ENCODE peak calls at places on chromosomes 16 and 17, in ten cellular contexts. I is ascending aorta; F is effector memory CD4-positive, alpha-beta T cell; H is SK-N-SH; Q is CD4-positive, alpha-beta memory T cell; S is BE2C; Z is cardiac muscle cell; N is PC-9; P is aorta; W is HCT116. A is an unnamed sample. For H3K4me1, the result is how much of the 10 kb centered on the place peaks cover.

GRCh38 chr17:48194097-48194550 is 86.6 kb downstream of the SNX11 start:
- DNase-seq in Z (no peak), W (peak), I (no peak), N (no peak), H (no peak), S (no peak), F (no peak), P (no peak), Q (peak), A (peak)

GRCh38 chr16:77402672-77403071 is 32.2 kb downstream of the ADAMTS18 start:
- DNase-seq in Q (no peak), N (no peak), H (no peak), P (no peak), F (no peak), Z (no peak), S (no peak), I (no peak), W (no peak), A (no peak)

GRCh38 chr17:58238147-58238634 is at the start of gene LPO:
- DNase-seq in S (no peak), Q (no peak), I (no peak), P (no peak), Z (no peak), N (no peak), H (no peak), W (no peak), F (no peak), A (no peak)

GRCh38 chr16:2663553-2664521 is 18.5 kb upstream of the KCTD5 start:
- DNase-seq in F (no peak), I (no peak), W (no peak), S (no peak), Z (peak), N (no peak), Q (no peak), P (no peak), H (no peak), A (no peak)

GRCh38 chr16:53099318-53100130 is 44.7 kb downstream of the CHD9 start:
- DNase-seq in N (peak), P (peak), H (peak), W (peak), I (peak), S (peak), Z (peak), F (peak), Q (peak), A (peak)

GRCh38 chr17:36721560-36722120 is 120.3 kb downstream of the MRM1 start:
- DNase-seq in H (no peak), I (no peak), N (no peak), F (no peak), P (no peak), W (no peak), S (no peak), Q (no peak), Z (no peak), A (no peak)

GRCh38 chr17:18167421-18167820 is 16.2 kb upstream of the ALKBH5 start:
- DNase-seq in I (no peak), N (no peak), H (no peak), W (no peak), P (no peak), F (no peak), S (no peak), Z (no peak), Q (no peak), A (no peak)

GRCh38 chr17:13044713-13045112 is 26.9 kb upstream of the ELAC2 start:
- DNase-seq in W (no peak), S (no peak), Q (no peak), H (peak), N (no peak), F (no peak), Z (no peak), P (no peak), I (no peak), A (no peak)

GRCh38 chr17:31900877-31901276 is 631 bp downstream of the UTP6 start:
- DNase-seq in F (no peak), S (no peak), N (no peak), W (no peak), Q (no peak), P (no peak), I (no peak), H (peak), Z (peak), A (peak)

GRCh38 chr16:88003736-88004135 is 52.5 kb downstream of the BANP start:
- DNase-seq in H (no peak), Z (no peak), S (no peak), I (no peak), Q (no peak), F (no peak), W (no peak), P (no peak), N (no peak), A (no peak)

GRCh38 chr16:20898938-20899502 is 1.1 kb downstream of the DCUN1D3 start:
- DNase-seq in S (no peak), Z (peak), I (peak), H (no peak), P (no peak), W (no peak), F (no peak), Q (no peak), N (peak), A (no peak)

GRCh38 chr17:27532269-27533067 is 76.2 kb downstream of the KSR1 start:
- DNase-seq in F (no peak), S (no peak), P (peak), I (peak), W (no peak), Q (no peak), Z (peak), N (no peak), H (no peak), A (no peak)

GRCh38 chr16:75733305-75734141 is 7.2 kb upstream of the CPHXL start:
- DNase-seq in H (no peak), W (no peak), Z (peak), I (peak), N (peak), Q (no peak), F (no peak), P (peak), S (no peak), A (no peak)

GRCh38 chr17:63633742-63634141 is 11.5 kb downstream of the MAP3K3 start:
- DNase-seq in H (no peak), I (no peak), P (no peak), N (no peak), W (no peak), Z (no peak), F (no peak), S (no peak), Q (no peak), A (no peak)

GRCh38 chr16:11395008-11395948 is 50.0 kb downstream of the RMI2 start:
- DNase-seq in P (peak), F (no peak), I (no peak), H (peak), S (no peak), W (no peak), N (no peak), Q (no peak), Z (no peak), A (no peak)

GRCh38 chr16:8572919-8573724 is 17.2 kb downstream of the TMEM114 start:
- DNase-seq in F (no peak), P (no peak), Z (peak), S (no peak), W (peak), Q (no peak), N (no peak), H (peak), I (no peak), A (no peak)

GRCh38 chr17:16945513-16946201 is 26.3 kb downstream of the TNFRSF13B start:
- DNase-seq in P (no peak), S (no peak), Q (no peak), H (peak), W (peak), I (no peak), N (no peak), F (no peak), Z (no peak), A (no peak)

GRCh38 chr16:46745594-46745993 is 2.5 kb downstream of the MYLK3 start:
- DNase-seq in N (no peak), Q (no peak), W (no peak), Z (no peak), H (no peak), F (no peak), P (no peak), S (no peak), I (no peak), A (no peak)

GRCh38 chr16:31386157-31386984 is 6.8 kb upstream of the ITGAD start:
- DNase-seq in P (no peak), N (peak), H (no peak), I (no peak), S (no peak), Z (peak), F (no peak), W (peak), Q (no peak), A (no peak)

GRCh38 chr17:20216154-20216815 is 207.1 kb downstream of the SPECC1 start:
- DNase-seq in P (no peak), I (no peak), H (no peak), F (no peak), Z (no peak), S (no peak), W (no peak), N (no peak), Q (no peak), A (no peak)

GRCh38 chr16:77732241-77732946 is 10.1 kb downstream of the NUDT7 start:
- DNase-seq in H (no peak), I (no peak), Z (peak), W (no peak), S (no peak), F (no peak), P (no peak), Q (no peak), N (no peak), A (no peak)

GRCh38 chr16:9681556-9681955 is 500.7 kb downstream of the GRIN2A start:
- DNase-seq in S (no peak), Q (no peak), H (no peak), Z (no peak), I (no peak), F (no peak), W (no peak), N (no peak), P (no peak), A (no peak)

GRCh38 chr17:80104321-80104955 is 3.1 kb downstream of the GAA start:
- DNase-seq in W (no peak), N (no peak), S (peak), H (peak), Q (no peak), P (peak), F (no peak), I (no peak), Z (peak), A (no peak)

GRCh38 chr17:66312912-66313311 is 10.5 kb downstream of the PRKCA start:
- DNase-seq in Z (no peak), S (no peak), I (no peak), Q (no peak), N (no peak), H (no peak), F (no peak), P (no peak), W (no peak), A (no peak)

GRCh38 chr16:4888428-4889135 is 41.3 kb downstream of the UBN1 start:
- DNase-seq in F (no peak), N (no peak), H (no peak), I (no peak), W (no peak), Q (no peak), P (no peak), S (no peak), Z (no peak), A (no peak)

GRCh38 chr16:1527836-1528811 is 5.3 kb upstream of the TMEM204 start:
- DNase-seq in N (no peak), W (no peak), F (no peak), S (peak), Z (peak), Q (no peak), I (no peak), H (no peak), P (no peak), A (no peak)

GRCh38 chr16:84535408-84535807 is 30.9 kb upstream of the MEAK7 start:
- DNase-seq in Q (no peak), P (no peak), I (no peak), S (no peak), N (no peak), H (no peak), Z (no peak), W (no peak), F (no peak), A (no peak)

GRCh38 chr17:10842658-10843057 is 4.8 kb upstream of the PIRT start:
- DNase-seq in Q (no peak), P (no peak), Z (no peak), W (no peak), I (no peak), N (no peak), F (no peak), H (no peak), S (no peak), A (no peak)

GRCh38 chr16:28983644-28984043 is 1.2 kb upstream of the LAT start:
- DNase-seq in F (no peak), W (no peak), S (no peak), Q (no peak), P (no peak), N (no peak), Z (no peak), I (no peak), H (no peak), A (no peak)

GRCh38 chr17:40350410-40351184 is 13.9 kb downstream of the GJD3 start:
- DNase-seq in W (no peak), Q (no peak), N (no peak), H (peak), I (no peak), S (peak), P (peak), F (no peak), Z (no peak), A (no peak)

GRCh38 chr17:40348562-40349476 is 15.7 kb downstream of the GJD3 start:
- DNase-seq in Z (no peak), W (no peak), S (peak), H (peak), I (peak), Q (no peak), P (no peak), F (no peak), N (no peak), A (no peak)

GRCh38 chr17:40351185-40352043 is 13.1 kb downstream of the GJD3 start:
- DNase-seq in Q (no peak), H (peak), P (peak), F (no peak), I (no peak), Z (no peak), W (no peak), S (peak), N (no peak), A (no peak)

GRCh38 chr17:40348136-40348504 is 16.4 kb downstream of the GJD3 start:
- DNase-seq in Q (no peak), I (no peak), N (no peak), H (no peak), S (no peak), F (no peak), W (no peak), Z (no peak), P (no peak), A (no peak)

DNA sequence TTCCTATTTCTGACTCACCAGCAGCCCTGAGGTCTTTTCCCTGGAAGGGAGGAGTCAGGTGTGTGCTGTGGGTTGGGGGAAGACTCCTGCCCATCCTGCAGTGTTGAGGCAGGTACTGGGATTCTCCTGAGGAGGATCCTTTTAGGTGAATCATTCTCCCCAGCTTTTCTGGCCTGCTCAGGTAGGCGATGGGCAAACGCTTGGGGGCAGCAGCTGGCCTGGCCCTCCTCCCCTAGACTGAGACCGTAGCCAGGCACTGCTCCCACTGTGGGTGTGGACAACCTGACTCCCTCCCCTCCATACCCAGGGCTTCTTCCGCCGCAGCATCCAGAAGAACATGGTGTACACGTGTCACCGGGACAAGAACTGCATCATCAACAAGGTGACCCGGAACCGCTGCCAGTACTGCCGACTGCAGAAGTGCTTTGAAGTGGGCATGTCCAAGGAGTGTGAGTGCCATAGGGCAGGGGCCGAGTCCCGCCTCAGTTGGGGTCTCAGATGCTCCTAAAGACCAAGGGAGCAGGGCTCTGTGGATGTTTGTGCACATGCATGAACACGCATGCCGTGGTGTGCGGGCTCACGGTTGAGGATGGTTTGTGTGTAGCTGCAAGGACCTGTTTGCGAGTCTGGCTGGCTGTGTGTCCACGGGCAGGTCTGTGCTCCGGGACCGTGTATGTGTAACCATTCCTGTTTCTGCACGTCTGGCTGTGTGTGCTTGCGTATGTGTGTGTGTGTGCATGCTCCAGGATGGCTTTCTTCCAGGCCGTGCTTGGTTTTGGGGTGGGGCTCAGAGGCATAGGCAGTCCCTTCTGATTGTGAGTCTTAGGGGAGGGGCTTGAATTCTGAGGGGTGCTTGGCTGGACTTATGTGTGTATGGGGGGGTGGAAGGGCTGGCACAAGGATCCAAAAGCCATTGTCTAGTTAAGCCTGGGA is 14.8 kb downstream of the GJD3 start:
- DNase-seq in F (no peak), Z (peak), P (peak), N (no peak), H (no peak), W (no peak), Q (no peak), S (peak), I (no peak), A (no peak)
- H3K4me1 ChIP-seq in F (under half), Z (under half), P (under half), N (under half), H (half or more), W (under half), Q (under half), S (half or more), I (under half), A (under half)

DNA sequence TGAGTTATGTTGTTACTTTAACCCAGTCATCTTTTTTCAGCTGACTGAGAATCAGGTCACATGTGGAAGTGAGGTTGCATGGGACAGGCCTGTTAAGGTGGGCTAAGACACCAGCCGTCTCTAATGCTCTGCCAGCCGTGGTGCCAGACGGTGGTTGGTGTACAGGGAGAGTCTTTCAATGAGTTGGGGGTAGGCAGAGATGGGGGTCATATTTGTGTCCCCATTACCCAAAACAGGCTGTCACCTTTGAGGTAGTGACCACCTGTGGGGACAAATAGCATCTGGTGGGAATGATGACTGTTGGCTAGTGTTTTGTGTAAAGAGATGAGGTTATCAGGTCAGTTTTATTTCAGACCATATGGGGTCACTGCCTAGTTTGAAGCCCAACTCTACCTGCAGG is 1.8 kb downstream of the RPL38 start:
- DNase-seq in F (no peak), W (no peak), N (no peak), Q (no peak), P (no peak), I (no peak), H (no peak), S (no peak), Z (no peak), A (no peak)
- H3K4me1 ChIP-seq in F (under half), W (under half), N (under half), Q (half or more), P (under half), I (under half), H (half or more), S (under half), Z (under half), A (under half)

GRCh38 chr16:56198755-56199114 is 7.4 kb downstream of the GNAO1 start:
- DNase-seq in F (no peak), Q (no peak), W (no peak), I (no peak), Z (no peak), H (no peak), P (no peak), N (no peak), S (no peak), A (no peak)
- H3K4me1 ChIP-seq in F (under half), Q (half or more), W (under half), I (under half), Z (under half), H (under half), P (under half), N (under half), S (under half), A (half or more)

DNA sequence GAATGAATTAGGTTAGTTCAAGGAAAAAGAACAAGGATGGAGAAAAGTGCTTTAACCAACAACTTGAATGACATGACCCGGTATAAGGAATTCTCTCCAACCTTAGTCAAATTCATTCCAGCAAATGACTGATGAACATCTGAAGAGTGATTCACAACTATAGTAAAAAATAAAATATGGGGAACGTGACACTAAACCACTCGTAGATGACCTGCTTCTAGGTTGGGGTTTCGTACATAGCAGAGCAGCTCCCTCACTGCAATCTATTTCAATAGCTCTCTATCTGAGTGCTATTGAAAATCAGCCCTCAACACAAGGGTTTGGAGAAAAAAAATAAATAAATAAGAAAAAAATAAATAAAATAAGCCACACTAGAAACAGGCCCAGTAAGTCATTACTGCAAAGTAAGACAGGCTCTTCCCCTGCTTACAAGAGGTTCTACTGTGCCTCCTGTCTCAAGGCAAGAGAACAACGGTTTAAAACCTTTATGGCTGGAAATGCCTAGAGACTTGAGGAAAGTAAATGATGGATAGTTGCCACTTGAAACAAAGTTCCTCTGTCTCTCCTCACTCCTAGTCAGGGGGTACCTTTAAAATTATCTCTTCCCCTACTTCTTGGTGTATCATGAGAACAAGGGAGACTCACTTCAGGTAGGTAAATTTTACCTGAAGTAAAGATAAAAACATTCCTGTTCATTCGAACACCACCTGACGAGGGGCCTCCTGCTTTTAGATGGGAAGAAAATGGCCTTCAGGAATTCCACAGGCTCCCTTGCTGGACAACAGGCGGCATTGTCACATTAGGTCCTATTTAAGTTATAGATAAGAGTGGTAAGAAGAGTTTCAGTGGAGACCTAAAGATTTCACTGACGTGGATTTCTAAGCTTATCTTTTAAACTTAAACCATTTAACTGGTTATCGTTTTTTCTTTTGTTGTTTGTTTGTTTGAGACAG is 20.5 kb downstream of the COG7 start:
- DNase-seq in I (no peak), S (no peak), H (peak), N (no peak), Z (no peak), Q (no peak), W (no peak), P (no peak), F (no peak), A (no peak)
- H3K4me1 ChIP-seq in I (under half), S (under half), H (under half), N (under half), Z (under half), Q (under half), W (under half), P (under half), F (under half), A (under half)

A was measured in CD8-positive, alpha-beta memory T cell.